ENCODE peak calls at places on chromosomes 13 and 19, in six cellular contexts. A, N, U, H, C and B are unnamed samples.

GRCh38 chr13:66329988-66330429 is 900.1 kb downstream of the PCDH9 start:
- DNase-seq in U (peak), N (no peak), C (no peak), A (peak), H (no peak), B (no peak)

GRCh38 chr13:21541271-21541670 is 62.7 kb downstream of the MICU2 start:
- DNase-seq in N (no peak), A (no peak), H (no peak), U (no peak), C (no peak), B (no peak)

GRCh38 chr13:26074706-26075105 is 22.9 kb upstream of the SHISA2 start:
- DNase-seq in C (no peak), H (no peak), A (peak), U (peak), N (no peak), B (no peak)

GRCh38 chr13:27171830-27172494 is 351 bp upstream of the USP12 start:
- DNase-seq in C (peak), A (peak), H (peak), N (peak), U (peak), B (peak)

GRCh38 chr19:8245869-8246835 is 37.0 kb downstream of the CERS4 start:
- DNase-seq in N (no peak), A (no peak), H (no peak), C (no peak), U (no peak), B (no peak)

GRCh38 chr19:40458597-40458974 is 7.0 kb downstream of the BLVRB start:
- DNase-seq in C (no peak), A (no peak), N (no peak), U (no peak), H (no peak), B (no peak)

GRCh38 chr13:25067054-25067453 is 28.9 kb upstream of the PABPC3 start:
- DNase-seq in U (no peak), A (no peak), N (no peak), H (peak), C (no peak), B (no peak)

GRCh38 chr13:87999141-87999765 is 328.1 kb downstream of the SLITRK5 start:
- DNase-seq in N (peak), A (peak), U (peak), C (no peak), H (no peak), B (no peak)

GRCh38 chr13:80716610-80717081 is 375.7 kb upstream of the SPRY2 start:
- DNase-seq in H (no peak), C (no peak), U (no peak), A (peak), N (no peak), B (no peak)

GRCh38 chr13:65532231-65532630 is 1697.9 kb downstream of the PCDH9 start:
- DNase-seq in A (no peak), U (no peak), N (no peak), H (no peak), C (no peak), B (no peak)

GRCh38 chr19:31974290-31974689 is 371.1 kb upstream of the ZNF507 start:
- DNase-seq in N (no peak), H (no peak), U (no peak), A (no peak), C (no peak), B (peak)

GRCh38 chr19:6570754-6571153 is 20.2 kb downstream of the CD70 start:
- DNase-seq in H (no peak), C (no peak), N (no peak), A (no peak), U (no peak), B (no peak)

GRCh38 chr13:114319441-114319871 is 5.2 kb downstream of the CHAMP1 start:
- DNase-seq in A (peak), C (no peak), N (peak), U (peak), H (no peak), B (no peak)

DNA sequence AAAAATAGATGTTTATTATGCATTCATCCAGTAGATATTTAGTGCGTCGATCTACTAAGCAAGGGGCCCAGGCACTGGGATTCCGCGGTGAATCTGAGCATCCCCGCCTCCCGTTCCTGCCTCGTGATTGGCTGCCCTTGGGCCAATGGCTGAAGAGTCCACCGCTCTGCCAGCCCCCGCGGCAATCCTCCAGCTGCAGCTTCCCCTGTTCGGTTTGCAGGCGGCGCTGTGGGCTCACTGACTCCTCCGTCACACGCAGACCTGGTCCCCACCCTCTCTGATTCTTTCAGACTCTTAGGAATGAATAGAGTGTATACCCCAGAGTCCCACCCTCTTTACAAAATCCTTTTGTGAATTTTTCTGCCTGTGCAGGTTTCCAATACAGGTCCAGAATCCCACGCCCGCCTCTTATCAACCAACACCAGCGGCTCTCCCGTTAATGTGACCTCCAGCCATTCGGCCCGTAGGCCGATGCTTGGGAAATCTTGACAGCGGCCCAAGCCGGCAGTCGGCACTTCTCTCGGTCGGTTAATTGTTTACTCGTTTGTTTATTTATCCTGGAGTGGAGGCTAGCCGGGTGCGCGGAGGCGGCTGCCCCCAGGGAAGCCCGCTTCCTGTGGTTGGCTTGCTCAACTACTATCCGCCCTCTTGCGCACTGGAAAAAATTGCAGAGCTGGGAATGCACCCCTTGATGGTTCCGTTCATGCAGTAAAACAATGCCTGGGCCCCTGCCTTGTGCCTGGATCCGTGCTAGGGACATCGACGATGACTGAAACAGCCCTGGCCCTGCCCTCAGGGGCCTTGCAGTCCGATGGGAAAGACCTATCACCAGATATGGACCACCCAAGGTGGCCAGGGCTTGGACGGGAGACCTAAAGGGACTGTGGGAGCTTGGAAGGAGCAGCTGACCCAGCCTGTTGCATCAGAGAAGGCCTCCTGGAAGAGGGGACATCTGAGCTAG is 4.5 kb upstream of the ARHGAP35 start:
- DNase-seq in C (peak), H (peak), U (peak), A (peak), N (peak), B (peak)
- TF ChIP-seq CTCF in C (peak), H (peak), U (peak), A (peak), N (peak), B (peak)

GRCh38 chr19:53082929-53083328 is 20.3 kb downstream of the ZNF160 start:
- DNase-seq in A (no peak), H (no peak), N (no peak), U (no peak), C (no peak), B (no peak)
- TF ChIP-seq CTCF in A (no peak), H (no peak), N (no peak), U (no peak), C (no peak), B (no peak)

DNA sequence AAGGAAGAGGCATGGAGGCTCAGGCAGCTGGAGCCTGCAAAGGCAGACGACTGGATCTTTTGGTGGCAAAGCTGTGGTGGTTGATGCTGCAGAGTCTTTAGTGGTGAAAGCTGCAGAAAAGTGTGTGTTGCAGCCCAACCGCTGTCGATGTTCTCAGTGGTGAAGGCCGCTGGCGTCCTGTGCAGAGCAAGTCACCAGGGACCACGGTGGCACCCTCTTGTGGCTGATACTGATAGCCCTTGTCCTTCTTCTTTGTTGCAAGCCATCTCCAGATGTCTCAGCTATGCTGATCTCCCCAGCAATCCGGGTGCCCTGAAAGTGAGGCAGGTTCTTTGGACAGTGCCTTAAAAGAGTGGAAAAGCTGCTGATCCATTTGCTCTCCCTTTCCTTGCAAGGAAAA is 610.9 kb upstream of the PCDH9 start:
- DNase-seq in A (no peak), C (no peak), H (peak), N (no peak), U (no peak), B (no peak)
- TF ChIP-seq CTCF in A (no peak), C (no peak), H (peak), N (no peak), U (no peak), B (no peak)

DNA sequence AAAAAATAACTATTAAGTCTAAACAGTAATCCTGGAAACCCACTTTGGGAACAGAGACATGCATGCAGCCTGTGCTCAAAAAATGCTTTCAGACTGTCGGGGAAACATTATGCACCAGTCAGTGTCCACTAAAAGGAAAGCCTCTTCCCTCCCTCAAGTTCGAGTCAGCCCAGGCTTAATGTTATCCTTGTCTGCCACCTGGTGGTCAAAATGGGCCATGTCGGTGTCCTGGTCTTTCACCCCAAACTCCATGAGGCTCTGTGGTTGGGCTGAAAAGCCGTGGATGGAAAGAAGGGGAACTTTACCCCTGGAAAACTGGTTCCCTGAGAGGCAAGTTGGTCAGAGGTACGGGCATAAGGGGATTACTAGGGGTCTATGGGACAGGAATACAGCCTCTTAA is 88.4 kb upstream of the ZNF492 start:
- DNase-seq in H (peak), C (peak), U (no peak), A (no peak), N (no peak), B (no peak)
- TF ChIP-seq CTCF in H (peak), C (peak), U (no peak), A (no peak), N (no peak), B (no peak)